ENCODE peak calls at places on chromosomes 3 and 15, in four cellular contexts. N is OCI-M1; V is KBM-7; O is activated CD4-positive, alpha-beta T cell treated with anti-CD3 and anti-CD28 coated beads, Interleukin-2, amount 50 U/mL, for 48 hours. Q is an unnamed sample.

GRCh38 chr15:25884354-25884753 is 21.2 kb upstream of the ATP10A start:
- DNase-seq in V (no peak), O (no peak), N (no peak), Q (no peak)

GRCh38 chr3:151837057-151837456 is 23.1 kb downstream of the AADAC start:
- DNase-seq in N (peak), V (peak), O (no peak), Q (no peak)

GRCh38 chr3:132417695-132418520 is 606 bp downstream of the DNAJC13 start:
- DNase-seq in V (peak), O (peak), N (peak), Q (peak)

GRCh38 chr15:65049418-65049840 is 4.2 kb downstream of the SLC51B start:
- DNase-seq in V (peak), N (peak), O (peak), Q (peak)

GRCh38 chr15:78216276-78217229 is 17.8 kb downstream of the ACSBG1 start:
- DNase-seq in N (no peak), V (no peak), O (no peak), Q (no peak)

GRCh38 chr3:193207874-193208273 is 33.1 kb upstream of the PLAAT1 start:
- DNase-seq in N (no peak), V (no peak), O (no peak), Q (no peak)

GRCh38 chr3:36362973-36363372 is 17.3 kb upstream of the STAC start:
- DNase-seq in V (no peak), N (peak), O (no peak), Q (no peak)

GRCh38 chr3:126274735-126275734 is 82.2 kb downstream of the KLF15 start:
- DNase-seq in O (no peak), V (no peak), N (no peak), Q (no peak)

GRCh38 chr3:54630111-54630623 is 297.7 kb downstream of the LRTM1 start:
- DNase-seq in N (no peak), O (no peak), V (no peak), Q (no peak)

GRCh38 chr3:157441102-157441622 is 4.5 kb downstream of the PTX3 start:
- DNase-seq in N (no peak), O (no peak), V (no peak), Q (no peak)

GRCh38 chr3:145673790-145674189 is 487.2 kb downstream of the PLOD2 start:
- DNase-seq in V (no peak), N (no peak), O (no peak), Q (no peak)

GRCh38 chr3:194065119-194065392 is 70.9 kb upstream of the HES1 start:
- DNase-seq in O (no peak), V (no peak), N (no peak), Q (no peak)

GRCh38 chr3:167837430-167837829 is 101.9 kb downstream of the SERPINI1 start:
- DNase-seq in V (no peak), N (peak), O (no peak), Q (no peak)

Q was measured in stimulated activated CD4-positive, alpha-beta T cell treated with anti-CD3 and anti-CD28 coated beads, Interleukin-1b, Interleukin-23, amount 100 ng/mL, for 48 hours.